ENCODE peak calls at places on chromosomes 7 and 10, in five cellular contexts. I is keratinocyte, L is sigmoid colon, P is esophagus squamous epithelium, O is lower lobe of right lung. Z is an unnamed sample.
A peak's percentile ranks its signal among the peaks of the same experiment; 100 is the strongest.

GRCh38 chr10:129057856-129058663 is 409.0 kb upstream of the MGMT start:
- DNase-seq in O (no peak), P (no peak), I (no peak), L (no peak), Z (no peak)

GRCh38 chr10:132359305-132360040 is 27.5 kb downstream of the LRRC27 start:
- DNase-seq in P (no peak), I (no peak), L (peak; percentile 53), O (peak; percentile 76), Z (no peak)

GRCh38 chr7:127758105-127758504 is 106.1 kb downstream of the SND1 start:
- DNase-seq in I (no peak), O (no peak), L (no peak), P (no peak), Z (no peak)

GRCh38 chr7:134851141-134851540 is 71.7 kb downstream of the CALD1 start:
- DNase-seq in P (no peak), I (no peak), O (no peak), L (no peak), Z (no peak)

GRCh38 chr7:159010951-159011820 is 133.5 kb downstream of the VIPR2 start:
- DNase-seq in L (peak; percentile 42), I (no peak), P (no peak), O (no peak), Z (no peak)

GRCh38 chr7:135712796-135713195 is 15.2 kb downstream of the SLC13A4 start:
- DNase-seq in O (no peak), I (no peak), P (no peak), L (no peak), Z (no peak)

GRCh38 chr7:151838861-151839381 is 38.0 kb downstream of the PRKAG2 start:
- DNase-seq in P (no peak), L (no peak), O (peak; percentile 73), I (no peak), Z (no peak)

GRCh38 chr7:4878336-4879335 is 4.9 kb downstream of the RADIL start:
- DNase-seq in I (no peak), O (no peak), P (no peak), L (peak; percentile 59), Z (no peak)

GRCh38 chr10:93067443-93068365 is 6.0 kb upstream of the CYP26A1 start:
- DNase-seq in O (no peak), L (no peak), P (no peak), I (no peak), Z (no peak)
- H3K27me3 ChIP-seq in O (peaks cover 86% of the 10 kb centered on the region), L (peaks cover 81% of the 10 kb centered on the region), P (peaks cover 14% of the 10 kb centered on the region), I (peaks cover 98% of the 10 kb centered on the region), Z (peaks cover 92% of the 10 kb centered on the region)

GRCh38 chr10:14024349-14025202 is 306.1 kb downstream of the FRMD4A start:
- DNase-seq in I (no peak), L (no peak), O (no peak), P (no peak), Z (no peak)
- H3K4me3 ChIP-seq in I (no peak overlapping the region), L (peak overlapping the region; percentile 31), O (no peak overlapping the region), P (peak overlapping the region; percentile 23), Z (no peak overlapping the region)

DNA sequence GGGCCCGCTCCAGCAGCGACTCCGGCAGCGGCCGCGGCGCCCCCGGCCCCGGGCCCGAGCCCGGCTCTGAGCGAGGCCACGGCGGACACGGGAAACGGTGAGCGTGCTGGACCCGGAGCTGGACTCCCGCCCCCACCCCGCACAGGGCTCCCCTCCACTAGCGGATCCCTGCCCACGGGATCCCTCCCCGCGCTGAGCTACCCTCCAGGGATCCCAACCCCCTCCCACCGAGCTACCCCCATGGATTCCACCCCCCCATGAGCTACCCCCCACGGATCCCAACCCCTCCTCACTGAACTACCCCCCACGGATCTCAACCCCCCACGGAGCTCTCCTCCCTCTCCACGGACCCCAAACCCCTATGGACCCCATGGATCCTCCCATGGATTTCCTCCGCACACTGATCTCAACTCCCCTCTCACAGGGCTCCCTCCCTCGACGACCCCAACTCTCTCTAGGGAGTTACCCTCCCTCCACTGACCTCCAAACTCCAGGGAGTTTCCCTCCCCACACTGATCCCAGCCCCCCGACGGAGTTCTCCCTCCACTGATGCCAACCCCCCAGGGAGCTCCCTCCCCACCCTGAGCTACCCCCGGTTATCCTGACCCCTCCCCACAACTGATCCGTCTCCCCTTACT is 20.6 kb upstream of the HSPB1 start:
- DNase-seq in O (no peak), L (no peak), I (no peak), P (no peak), Z (no peak)
- H3K27me3 ChIP-seq in O (peaks cover 36% of the 10 kb centered on the region), L (peaks cover 26% of the 10 kb centered on the region), I (peaks cover 38% of the 10 kb centered on the region), P (no peaks in the 10 kb centered on the region), Z (peaks cover 34% of the 10 kb centered on the region)

GRCh38 chr10:44376504-44377099 is 8.3 kb downstream of the CXCL12 start:
- DNase-seq in O (no peak), I (no peak), L (no peak), P (no peak), Z (no peak)
- H3K4me3 ChIP-seq in O (no peak overlapping the region), I (no peak overlapping the region), L (no peak overlapping the region), P (no peak overlapping the region), Z (no peak overlapping the region)

GRCh38 chr7:8441106-8441590 is 7.7 kb downstream of the NXPH1 start:
- DNase-seq in I (no peak), O (no peak), L (no peak), P (no peak), Z (no peak)

GRCh38 chr7:8442295-8442813 is 8.9 kb downstream of the NXPH1 start:
- DNase-seq in L (no peak), O (no peak), P (no peak), I (no peak), Z (no peak)

GRCh38 chr7:8441602-8442294 is 8.3 kb downstream of the NXPH1 start:
- DNase-seq in L (no peak), P (no peak), I (no peak), O (no peak), Z (no peak)

GRCh38 chr7:8442814-8443304 is 9.4 kb downstream of the NXPH1 start:
- DNase-seq in P (no peak), I (no peak), O (peak; percentile 73), L (no peak), Z (no peak)

DNA sequence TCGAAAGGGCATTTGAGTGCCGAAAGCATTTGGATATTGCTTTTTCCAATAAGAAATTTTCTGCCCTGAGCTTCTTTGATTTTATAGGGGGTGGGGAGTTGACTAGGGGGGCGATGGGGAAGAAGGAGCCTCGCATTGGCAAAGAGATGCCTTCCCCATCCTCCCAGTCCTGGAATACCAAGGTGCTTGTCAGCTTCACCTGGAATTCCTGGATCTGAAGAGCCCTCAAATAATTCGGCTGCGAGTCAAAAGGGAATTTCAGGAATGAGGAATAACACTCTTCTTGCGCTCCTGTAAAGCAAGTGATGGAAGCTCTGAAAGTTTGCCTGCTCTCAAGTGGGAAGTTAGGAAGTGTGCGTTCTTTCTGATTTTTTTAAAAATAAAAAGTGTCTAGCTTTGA is 7.3 kb downstream of the NXPH1 start:
- DNase-seq in O (no peak), P (no peak), I (no peak), L (no peak), Z (no peak)
- H3K27me3 ChIP-seq in O (peaks cover 94% of the 10 kb centered on the region), P (peaks cover 30% of the 10 kb centered on the region), I (peaks cover 56% of the 10 kb centered on the region), L (peaks cover 73% of the 10 kb centered on the region), Z (peaks cover 4% of the 10 kb centered on the region)

GRCh38 chr10:91540714-91541113 is 92.2 kb downstream of the PPP1R3C start:
- DNase-seq in O (no peak), L (no peak), P (no peak), I (no peak), Z (no peak)
- H3K4me3 ChIP-seq in O (no peak overlapping the region), L (no peak overlapping the region), P (no peak overlapping the region), I (no peak overlapping the region), Z (no peak overlapping the region)

DNA sequence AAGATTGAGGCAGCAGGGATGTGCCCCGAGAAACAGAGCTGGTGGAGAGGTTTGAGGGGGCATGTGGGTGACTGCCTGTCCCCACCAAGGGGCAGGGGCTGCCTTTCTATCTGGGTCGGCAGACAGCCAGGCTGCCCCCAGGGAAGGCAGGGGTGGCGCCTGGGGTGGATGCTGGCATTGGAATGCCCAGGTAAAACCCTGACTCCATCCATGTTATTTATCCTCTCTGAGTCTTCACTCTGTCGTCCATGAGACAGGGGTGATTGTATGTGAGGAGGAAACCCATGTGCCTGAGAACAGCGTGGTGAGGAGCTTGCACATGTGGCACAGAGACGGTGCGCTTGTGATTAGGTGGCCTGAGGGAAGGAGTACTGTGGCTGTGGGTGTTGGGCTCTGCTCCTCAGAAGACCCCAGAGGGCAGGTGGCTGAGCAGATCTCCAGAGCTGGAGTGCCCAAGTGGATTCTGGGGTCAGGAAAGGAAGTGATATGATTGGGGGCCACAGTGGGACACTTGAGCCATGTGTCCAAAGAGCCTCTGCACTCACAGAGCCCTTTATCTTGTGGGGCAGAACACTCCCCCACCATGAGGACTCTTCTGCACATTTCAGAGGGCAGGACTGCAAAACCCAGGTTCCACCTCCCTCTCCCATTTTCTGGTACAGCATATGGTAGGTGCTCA is 100.4 kb upstream of the RET start:
- DNase-seq in P (no peak), L (no peak), O (no peak), I (no peak), Z (no peak)
- H3K27me3 ChIP-seq in P (no peaks in the 10 kb centered on the region), L (no peaks in the 10 kb centered on the region), O (no peaks in the 10 kb centered on the region), I (peaks cover 2% of the 10 kb centered on the region), Z (no peaks in the 10 kb centered on the region)

GRCh38 chr7:112263519-112263918 is 57.0 kb downstream of the ZNF277 start:
- DNase-seq in P (no peak), O (no peak), I (no peak), L (no peak), Z (no peak)

GRCh38 chr7:112262804-112263203 is 56.3 kb downstream of the ZNF277 start:
- DNase-seq in O (no peak), P (no peak), L (no peak), I (no peak), Z (no peak)

GRCh38 chr7:112267944-112268691 is 61.6 kb downstream of the ZNF277 start:
- DNase-seq in P (no peak), O (no peak), L (no peak), I (no peak), Z (no peak)

GRCh38 chr7:112266141-112266540 is 59.6 kb downstream of the ZNF277 start:
- DNase-seq in O (no peak), I (no peak), L (no peak), P (no peak), Z (no peak)

DNA sequence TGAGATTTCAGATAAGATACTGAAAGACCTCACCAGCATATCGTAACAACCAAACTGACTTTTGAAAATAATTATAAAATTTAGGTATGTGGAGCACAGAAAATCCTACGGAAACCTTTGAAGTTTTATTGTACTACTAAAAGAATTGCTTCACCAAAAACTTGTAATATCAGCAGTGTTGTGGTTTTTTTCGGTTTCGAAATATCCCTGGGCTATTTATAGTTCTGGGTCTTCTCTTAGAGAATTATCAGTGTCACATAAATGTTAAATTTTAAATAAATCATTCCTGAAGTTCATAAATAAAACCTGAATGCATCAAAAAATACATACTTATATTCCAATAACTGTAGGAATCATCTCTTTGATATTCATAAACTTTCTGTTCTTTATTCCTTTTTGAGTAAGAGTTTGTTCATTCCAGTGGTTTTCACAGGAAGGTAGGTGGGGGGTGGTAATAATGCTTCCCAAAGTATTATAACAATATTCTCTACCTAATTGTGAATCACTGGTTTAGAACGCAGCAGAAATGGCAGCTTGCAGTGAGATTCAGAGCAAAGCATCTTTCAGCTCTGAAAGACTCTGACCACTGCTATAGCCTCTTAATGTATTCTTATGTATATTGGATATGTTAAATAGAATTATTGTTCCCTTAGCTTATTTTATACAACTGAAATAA is 60.2 kb downstream of the ZNF277 start:
- DNase-seq in I (no peak), O (no peak), L (no peak), P (no peak), Z (no peak)
- H3K4me3 ChIP-seq in I (no peak overlapping the region), O (no peak overlapping the region), L (no peak overlapping the region), P (no peak overlapping the region), Z (no peak overlapping the region)

GRCh38 chr7:132590162-132590561 is 13.9 kb upstream of the PLXNA4 start:
- DNase-seq in O (no peak), I (no peak), P (no peak), L (no peak), Z (no peak)
- H3K27me3 ChIP-seq in O (no peaks in the 10 kb centered on the region), I (peaks cover 5% of the 10 kb centered on the region), P (no peaks in the 10 kb centered on the region), L (no peaks in the 10 kb centered on the region), Z (no peaks in the 10 kb centered on the region)